ENCODE peak calls at places on chromosomes 13 and 19, in eight cellular contexts. M is lung, H is H7, B is GM12865, C is fibroblast of villous mesenchyme, P is HFF-Myc, O is ascending aorta, V is dorsolateral prefrontal cortex. E is an unnamed sample.

GRCh38 chr19:17755977-17756670 is 4.8 kb downstream of the FCHO1 start:
- DNase-seq in M (no peak), C (peak), B (peak), O (no peak), P (no peak), H (peak), V (peak), E (no peak)

GRCh38 chr19:756232-756631 is 5.3 kb downstream of the MISP start:
- DNase-seq in C (no peak), O (no peak), M (no peak), V (no peak), H (peak), B (peak), P (no peak), E (peak)

GRCh38 chr13:33615436-33615835 is 202.5 kb upstream of the RFC3 start:
- DNase-seq in B (no peak), M (no peak), H (no peak), C (no peak), P (no peak), O (no peak), V (peak), E (no peak)

GRCh38 chr19:1852729-1853128 is 4.4 kb upstream of the REXO1 start:
- DNase-seq in M (no peak), H (no peak), O (no peak), C (no peak), B (no peak), V (no peak), P (no peak), E (no peak)

GRCh38 chr13:52447815-52448552 is 2.5 kb downstream of the VPS36 start:
- DNase-seq in P (no peak), O (no peak), H (no peak), C (no peak), M (no peak), V (no peak), B (no peak), E (no peak)

GRCh38 chr13:110403315-110403714 is 96.2 kb downstream of the COL4A2 start:
- DNase-seq in C (peak), M (no peak), O (no peak), P (no peak), V (no peak), H (no peak), B (no peak), E (peak)

GRCh38 chr19:40750285-40751064 is at the start of gene ACTMAP:
- DNase-seq in O (peak), C (peak), V (peak), M (peak), H (peak), P (peak), B (peak), E (peak)

GRCh38 chr19:46451352-46451751 is 20.0 kb downstream of the PNMA8A start:
- DNase-seq in P (no peak), C (no peak), O (no peak), B (no peak), V (no peak), M (no peak), H (no peak), E (no peak)

GRCh38 chr13:89066868-89067466 is 1395.8 kb downstream of the SLITRK5 start:
- DNase-seq in H (peak), O (no peak), C (peak), V (no peak), B (peak), M (peak), P (no peak), E (peak)

GRCh38 chr13:41304551-41304950 is 6.5 kb upstream of the NAA16 start:
- DNase-seq in B (no peak), H (no peak), M (no peak), P (no peak), V (no peak), O (no peak), C (no peak), E (no peak)

GRCh38 chr19:2555422-2556220 is 79.7 kb downstream of the GADD45B start:
- DNase-seq in B (no peak), C (no peak), V (no peak), H (peak), O (no peak), P (no peak), M (no peak), E (no peak)

GRCh38 chr19:17049711-17050280 is 23.2 kb upstream of the CPAMD8 start:
- DNase-seq in P (no peak), O (no peak), C (peak), M (no peak), H (no peak), B (no peak), V (no peak), E (peak)

GRCh38 chr19:16778796-16779411 is 50.3 kb upstream of the SIN3B start:
- DNase-seq in P (peak), B (peak), C (peak), V (peak), H (peak), O (no peak), M (peak), E (peak)

GRCh38 chr13:62846302-62846701 is 1430.7 kb upstream of the PCDH20 start:
- DNase-seq in B (no peak), M (no peak), O (no peak), H (no peak), P (no peak), V (no peak), C (peak), E (peak)

GRCh38 chr19:19122902-19123301 is 15.4 kb downstream of the TMEM161A start:
- DNase-seq in C (no peak), P (no peak), H (no peak), B (no peak), M (no peak), O (no peak), V (no peak), E (no peak)

GRCh38 chr19:56837892-56838679 is 2.4 kb downstream of the PEG3 start:
- DNase-seq in V (peak), M (peak), H (peak), P (no peak), O (peak), B (no peak), C (peak), E (no peak)

GRCh38 chr19:40466219-40467006 is at the start of gene SPTBN4:
- DNase-seq in B (peak), C (no peak), M (peak), P (no peak), V (peak), O (no peak), H (peak), E (no peak)

GRCh38 chr19:435056-435706 is 25.7 kb downstream of the SHC2 start:
- DNase-seq in O (no peak), M (no peak), B (no peak), P (no peak), H (no peak), C (no peak), V (no peak), E (no peak)

GRCh38 chr19:18006895-18007604 is 920 bp upstream of the ARRDC2 start:
- DNase-seq in O (peak), V (peak), H (peak), P (no peak), B (peak), C (peak), M (peak), E (peak)

GRCh38 chr13:63700366-63700765 is 2284.7 kb upstream of the PCDH20 start:
- DNase-seq in B (no peak), O (no peak), C (no peak), P (no peak), H (no peak), V (no peak), M (no peak), E (no peak)

GRCh38 chr13:20053016-20053415 is 94.5 kb downstream of the ZMYM2 start:
- DNase-seq in B (no peak), C (peak), H (no peak), P (no peak), O (no peak), M (no peak), V (no peak), E (no peak)

GRCh38 chr19:29548483-29549085 is 22.8 kb downstream of the VSTM2B start:
- DNase-seq in P (no peak), O (peak), H (peak), B (no peak), V (no peak), M (no peak), C (no peak), E (no peak)

GRCh38 chr13:95176611-95177259 is 124.5 kb downstream of the ABCC4 start:
- DNase-seq in C (peak), M (no peak), V (no peak), H (no peak), O (no peak), P (no peak), B (no peak), E (peak)

GRCh38 chr13:33957497-33957905 is 139.6 kb downstream of the RFC3 start:
- DNase-seq in P (no peak), V (no peak), C (no peak), M (no peak), B (no peak), H (no peak), O (no peak), E (no peak)

GRCh38 chr13:94598281-94598680 is 2.3 kb upstream of the TGDS start:
- DNase-seq in M (no peak), H (no peak), O (no peak), C (no peak), V (no peak), P (no peak), B (no peak), E (no peak)

GRCh38 chr13:46543307-46543706 is 9.7 kb upstream of the LRCH1 start:
- DNase-seq in B (no peak), H (no peak), M (no peak), P (no peak), C (no peak), O (no peak), V (peak), E (no peak)

GRCh38 chr13:44093607-44094583 is 214.2 kb downstream of the LACC1 start:
- DNase-seq in V (no peak), M (no peak), C (peak), P (peak), B (no peak), H (no peak), O (no peak), E (peak)

GRCh38 chr13:89966524-89966923 is 1381.0 kb upstream of the MIR17HG start:
- DNase-seq in O (no peak), P (no peak), M (no peak), C (no peak), H (no peak), B (no peak), V (no peak), E (no peak)

GRCh38 chr13:75512253-75512652 is 25.4 kb downstream of the COMMD6 start:
- DNase-seq in P (no peak), H (no peak), C (peak), O (no peak), V (no peak), M (no peak), B (peak), E (no peak)

GRCh38 chr19:10517361-10517759 is at the start of gene S1PR5:
- DNase-seq in V (peak), M (no peak), P (no peak), O (no peak), C (peak), H (peak), B (no peak), E (peak)

GRCh38 chr13:92460479-92460878 is 766.1 kb upstream of the GPC6 start:
- DNase-seq in P (no peak), B (no peak), C (no peak), O (no peak), H (no peak), V (no peak), M (no peak), E (no peak)

DNA sequence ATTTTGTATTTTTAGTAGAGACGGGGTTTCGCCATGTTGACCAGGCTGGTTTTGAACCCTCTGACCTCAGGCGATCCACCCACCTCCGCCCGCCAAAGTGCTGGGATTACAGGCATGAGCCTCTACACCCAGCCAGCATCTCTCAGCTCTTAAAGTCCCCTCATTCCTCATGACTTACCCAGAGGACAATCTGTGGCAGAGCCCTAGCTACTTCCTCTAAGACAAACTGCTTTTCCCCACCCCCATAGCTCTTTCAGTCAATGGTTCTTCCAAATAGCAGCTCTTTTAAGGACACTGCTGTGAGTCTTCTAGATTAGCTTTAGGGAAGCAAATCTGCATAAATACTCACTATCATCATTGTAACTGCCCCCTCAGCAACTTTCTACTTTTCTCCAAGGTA is 357.2 kb downstream of the TDRD3 start:
- DNase-seq in M (no peak), C (no peak), H (no peak), O (no peak), P (no peak), V (no peak), B (no peak), E (no peak)
- H3K4me3 ChIP-seq in M (no peak), C (no peak), H (no peak), O (no peak), P (no peak), V (no peak), B (no peak), E (no peak)

GRCh38 chr19:6062274-6062673 is 48.0 kb downstream of the RFX2 start:
- DNase-seq in M (peak), P (no peak), H (peak), C (peak), B (no peak), V (no peak), O (peak), E (no peak)
- H3K4me3 ChIP-seq in M (no peak), P (no peak), H (no peak), C (no peak), B (no peak), V (no peak), O (no peak), E (peak)

GRCh38 chr19:14367016-14367415 is 14.2 kb upstream of the ADGRE5 start:
- DNase-seq in P (no peak), M (no peak), B (no peak), O (no peak), C (no peak), H (no peak), V (no peak), E (no peak)

GRCh38 chr19:14368011-14368513 is 13.2 kb upstream of the ADGRE5 start:
- DNase-seq in C (peak), H (no peak), O (no peak), P (no peak), M (no peak), B (peak), V (no peak), E (no peak)

GRCh38 chr19:14366529-14366928 is 14.7 kb upstream of the ADGRE5 start:
- DNase-seq in O (peak), B (peak), M (peak), H (peak), P (no peak), C (peak), V (no peak), E (peak)

GRCh38 chr19:14361824-14362223 is 19.4 kb upstream of the ADGRE5 start:
- DNase-seq in O (no peak), M (no peak), C (peak), H (peak), V (no peak), P (no peak), B (peak), E (no peak)

GRCh38 chr19:14363203-14364097 is 17.8 kb upstream of the ADGRE5 start:
- DNase-seq in C (peak), H (peak), M (peak), B (peak), V (no peak), P (no peak), O (peak), E (peak)
- H3K4me3 ChIP-seq in C (peak), H (peak), M (no peak), B (peak), V (no peak), P (peak), O (peak), E (peak)

GRCh38 chr19:14476307-14476662 is 1.1 kb upstream of the PTGER1 start:
- DNase-seq in V (no peak), O (no peak), M (no peak), P (no peak), H (no peak), B (no peak), C (no peak), E (no peak)

GRCh38 chr19:14473915-14474578 is 1.1 kb downstream of the PTGER1 start:
- DNase-seq in V (peak), B (no peak), H (peak), M (no peak), C (no peak), O (no peak), P (no peak), E (no peak)

GRCh38 chr19:14473073-14473790 is 1.9 kb downstream of the PTGER1 start:
- DNase-seq in O (no peak), M (no peak), B (no peak), P (no peak), H (peak), V (peak), C (no peak), E (no peak)

GRCh38 chr19:14475251-14476073 is at the start of gene PTGER1:
- DNase-seq in M (no peak), V (no peak), P (no peak), B (no peak), H (peak), C (peak), O (no peak), E (peak)

GRCh38 chr19:14474827-14475226 is 327 bp downstream of the PTGER1 start:
- DNase-seq in V (no peak), C (no peak), M (no peak), B (no peak), P (no peak), O (no peak), H (no peak), E (no peak)
- H3K4me3 ChIP-seq in V (no peak), C (peak), M (no peak), B (no peak), P (peak), O (peak), H (peak), E (no peak)